ENCODE peak calls at places on chromosomes 5 and 9, in eight cellular contexts. F, D, T, I, B, Q, Z and E are unnamed samples.

GRCh38 chr9:133850161-133850560 is 112.0 kb upstream of the SARDH start:
- ATAC-seq in F (no peak), D (no peak), T (no peak), I (no peak), B (no peak), Q (no peak), Z (no peak), E (no peak)

GRCh38 chr5:181199881-181200282 is 5.1 kb downstream of the TRIM7 start:
- ATAC-seq in F (no peak), D (no peak), T (no peak), I (no peak), B (no peak), Q (no peak), Z (no peak), E (no peak)

GRCh38 chr5:73440262-73440661 is 8.3 kb downstream of the FOXD1 start:
- ATAC-seq in F (no peak), D (no peak), T (no peak), I (no peak), B (no peak), Q (no peak), Z (no peak), E (no peak)

GRCh38 chr5:128920345-128921215 is 44.7 kb upstream of the SLC27A6 start:
- ATAC-seq in F (no peak), D (no peak), T (no peak), I (peak; percentile 84), B (no peak), Q (no peak), Z (peak; percentile 100), E (no peak)

GRCh38 chr5:160270704-160271103 is 41.4 kb downstream of the FABP6 start:
- ATAC-seq in F (no peak), D (no peak), T (no peak), I (no peak), B (no peak), Q (no peak), Z (peak; percentile 57), E (peak; percentile 55)

GRCh38 chr9:26975728-26976707 is 19.8 kb downstream of the IFT74 start:
- ATAC-seq in F (no peak), D (peak; percentile 87), T (no peak), I (peak; percentile 38), B (no peak), Q (no peak), Z (peak; percentile 65), E (peak; percentile 31)

GRCh38 chr5:144125163-144125726 is 45.2 kb downstream of the YIPF5 start:
- ATAC-seq in F (no peak), D (no peak), T (no peak), I (no peak), B (no peak), Q (no peak), Z (peak; percentile 72), E (peak; percentile 50)

GRCh38 chr5:150320048-150320555 is 17.4 kb upstream of the ARSI start:
- ATAC-seq in F (no peak), D (peak; percentile 95), T (no peak), I (peak; percentile 82), B (no peak), Q (no peak), Z (peak; percentile 16), E (peak; percentile 57)

GRCh38 chr9:19432473-19432872 is 23.7 kb downstream of the ACER2 start:
- ATAC-seq in F (no peak), D (no peak), T (no peak), I (no peak), B (no peak), Q (no peak), Z (no peak), E (no peak)

GRCh38 chr9:76962732-76963131 is 56.7 kb upstream of the FOXB2 start:
- ATAC-seq in F (no peak), D (no peak), T (no peak), I (no peak), B (no peak), Q (no peak), Z (no peak), E (no peak)

GRCh38 chr5:9380108-9380507 is 165.8 kb downstream of the SEMA5A start:
- ATAC-seq in F (no peak), D (no peak), T (no peak), I (no peak), B (no peak), Q (no peak), Z (no peak), E (peak; percentile 82)

GRCh38 chr5:45542421-45542820 is 153.8 kb downstream of the HCN1 start:
- ATAC-seq in F (no peak), D (no peak), T (no peak), I (peak; percentile 67), B (no peak), Q (no peak), Z (no peak), E (no peak)

GRCh38 chr5:174759091-174759490 is 34.7 kb downstream of the MSX2 start:
- ATAC-seq in F (no peak), D (no peak), T (no peak), I (no peak), B (no peak), Q (no peak), Z (no peak), E (no peak)